ENCODE peak calls at places on chromosome 20, in six cellular contexts. One of them, this sample, is unnamed.

GRCh38 chr20:15637971-15638754 is 935.1 kb downstream of the KIF16B start:
- DNase-seq in thoracic aorta: no peak
- DNase-seq in stromal cell of bone marrow: no peak
- DNase-seq in HFFc6: no peak
- DNase-seq in left kidney: peak; percentile 84
- DNase-seq in Daoy: no peak
- DNase-seq in this sample: no peak

GRCh38 chr20:50517817-50518154 is 7.6 kb downstream of the PTPN1 start:
- DNase-seq in thoracic aorta: no peak
- DNase-seq in stromal cell of bone marrow: no peak
- DNase-seq in HFFc6: no peak
- DNase-seq in left kidney: no peak
- DNase-seq in Daoy: no peak
- DNase-seq in this sample: no peak

GRCh38 chr20:52150440-52151258 is 40.9 kb downstream of the ZFP64 start:
- DNase-seq in thoracic aorta: no peak
- DNase-seq in stromal cell of bone marrow: peak; percentile 15
- DNase-seq in HFFc6: peak; percentile 20
- DNase-seq in left kidney: peak; percentile 75
- DNase-seq in Daoy: peak; percentile 29
- DNase-seq in this sample: peak; percentile 71

GRCh38 chr20:38143238-38143645 is 21.8 kb downstream of the TGM2 start:
- DNase-seq in thoracic aorta: no peak
- DNase-seq in stromal cell of bone marrow: no peak
- DNase-seq in HFFc6: no peak
- DNase-seq in left kidney: no peak
- DNase-seq in Daoy: peak; percentile 37
- DNase-seq in this sample: no peak

GRCh38 chr20:35010405-35011192 is 54.9 kb downstream of the MYH7B start:
- DNase-seq in thoracic aorta: no peak
- DNase-seq in stromal cell of bone marrow: no peak
- DNase-seq in HFFc6: no peak
- DNase-seq in left kidney: no peak
- DNase-seq in Daoy: no peak
- DNase-seq in this sample: peak; percentile 5

GRCh38 chr20:22615425-22615824 is 31.1 kb upstream of the FOXA2 start:
- DNase-seq in thoracic aorta: no peak
- DNase-seq in stromal cell of bone marrow: no peak
- DNase-seq in HFFc6: no peak
- DNase-seq in left kidney: no peak
- DNase-seq in Daoy: no peak
- DNase-seq in this sample: no peak

GRCh38 chr20:8223096-8223870 is 91.2 kb downstream of the PLCB1 start:
- DNase-seq in thoracic aorta: no peak
- DNase-seq in stromal cell of bone marrow: peak; percentile 50
- DNase-seq in HFFc6: peak; percentile 75
- DNase-seq in left kidney: no peak
- DNase-seq in Daoy: no peak
- DNase-seq in this sample: peak; percentile 35

GRCh38 chr20:15674253-15675145 is 898.7 kb downstream of the KIF16B start:
- DNase-seq in thoracic aorta: no peak
- DNase-seq in stromal cell of bone marrow: no peak
- DNase-seq in HFFc6: no peak
- DNase-seq in left kidney: peak; percentile 61
- DNase-seq in Daoy: no peak
- DNase-seq in this sample: no peak

GRCh38 chr20:60242836-60243520 is 284.8 kb downstream of the CDH26 start:
- DNase-seq in thoracic aorta: no peak
- DNase-seq in stromal cell of bone marrow: no peak
- DNase-seq in HFFc6: peak; percentile 75
- DNase-seq in left kidney: no peak
- DNase-seq in Daoy: peak; percentile 60
- DNase-seq in this sample: no peak

This sample was measured in AG08396.